ENCODE peak calls at places on chromosomes 6 and 20, in ten cellular contexts. D is transverse colon, Z is breast epithelium, V is body of pancreas, K is heart left ventricle, U is testis, G is NB4, Q is esophagus squamous epithelium, N is ovary, T is stomach. E is an unnamed sample.

GRCh38 chr6:134394905-134395304 is 77.0 kb upstream of the SGK1 start:
- DNase-seq in D (no peak), Z (no peak), V (no peak), K (no peak), U (no peak), G (no peak), Q (no peak), N (no peak), T (no peak), E (no peak)

GRCh38 chr6:11614534-11615213 is 77.1 kb downstream of the TMEM170B start:
- DNase-seq in D (no peak), Z (no peak), V (no peak), K (no peak), U (no peak), G (no peak), Q (no peak), N (no peak), T (no peak), E (no peak)

GRCh38 chr6:19892250-19892649 is 55.1 kb downstream of the ID4 start:
- DNase-seq in D (peak), Z (peak), V (peak), K (no peak), U (peak), G (no peak), Q (no peak), N (no peak), T (peak), E (no peak)

GRCh38 chr6:11767458-11767857 is 11.1 kb downstream of the ADTRP start:
- DNase-seq in D (no peak), Z (no peak), V (no peak), K (no peak), U (no peak), G (no peak), Q (no peak), N (no peak), T (no peak), E (no peak)

GRCh38 chr20:9488063-9488462 is 26.3 kb upstream of the LAMP5 start:
- DNase-seq in D (no peak), Z (no peak), V (no peak), K (no peak), U (no peak), G (no peak), Q (no peak), N (no peak), T (no peak), E (no peak)

GRCh38 chr20:38779247-38780097 is 26.0 kb upstream of the PPP1R16B start:
- DNase-seq in D (no peak), Z (no peak), V (no peak), K (no peak), U (no peak), G (no peak), Q (no peak), N (no peak), T (no peak), E (no peak)

GRCh38 chr20:3318226-3318884 is 79.4 kb upstream of the SLC4A11 start:
- DNase-seq in D (no peak), Z (no peak), V (no peak), K (no peak), U (no peak), G (no peak), Q (no peak), N (no peak), T (no peak), E (no peak)

GRCh38 chr6:56246941-56247653 is at the start of gene COL21A1:
- DNase-seq in D (peak), Z (no peak), V (peak), K (peak), U (peak), G (no peak), Q (no peak), N (peak), T (no peak), E (no peak)

GRCh38 chr20:9981834-9982233 is 53.0 kb upstream of the ANKEF1 start:
- DNase-seq in D (peak), Z (no peak), V (no peak), K (no peak), U (no peak), G (no peak), Q (no peak), N (no peak), T (no peak), E (no peak)

GRCh38 chr6:7178280-7178679 is 70.5 kb downstream of the RREB1 start:
- DNase-seq in D (no peak), Z (no peak), V (no peak), K (no peak), U (no peak), G (peak), Q (no peak), N (no peak), T (no peak), E (no peak)

GRCh38 chr6:92826633-92827032 is 592.7 kb downstream of the EPHA7 start:
- DNase-seq in D (no peak), Z (no peak), V (no peak), K (no peak), U (no peak), G (no peak), Q (no peak), N (no peak), T (no peak), E (no peak)

GRCh38 chr6:150485559-150486517 is 113.8 kb upstream of the PLEKHG1 start:
- DNase-seq in D (no peak), Z (no peak), V (peak), K (peak), U (no peak), G (peak), Q (no peak), N (no peak), T (no peak), E (no peak)

GRCh38 chr6:140138311-140138994 is 764.0 kb upstream of the CITED2 start:
- DNase-seq in D (no peak), Z (no peak), V (no peak), K (no peak), U (no peak), G (no peak), Q (no peak), N (no peak), T (no peak), E (no peak)

GRCh38 chr6:52494298-52495072 is 74.3 kb downstream of the EFHC1 start:
- DNase-seq in D (no peak), Z (no peak), V (no peak), K (no peak), U (no peak), G (no peak), Q (no peak), N (no peak), T (no peak), E (no peak)

GRCh38 chr6:16929814-16930213 is 168.6 kb upstream of the ATXN1 start:
- DNase-seq in D (no peak), Z (no peak), V (no peak), K (no peak), U (no peak), G (no peak), Q (no peak), N (no peak), T (no peak), E (no peak)

GRCh38 chr20:42740191-42740870 is 449.4 kb downstream of the PTPRT start:
- DNase-seq in D (no peak), Z (no peak), V (no peak), K (no peak), U (no peak), G (no peak), Q (no peak), N (no peak), T (no peak), E (no peak)

GRCh38 chr6:55875420-55875819 is at the start of gene BMP5:
- DNase-seq in D (no peak), Z (no peak), V (no peak), K (no peak), U (no peak), G (no peak), Q (no peak), N (no peak), T (no peak), E (no peak)

GRCh38 chr20:14991023-14991422 is 653.6 kb upstream of the FLRT3 start:
- DNase-seq in D (no peak), Z (no peak), V (no peak), K (no peak), U (no peak), G (no peak), Q (no peak), N (no peak), T (no peak), E (no peak)

GRCh38 chr20:10376271-10377075 is 57.5 kb downstream of the MKKS start:
- DNase-seq in D (no peak), Z (no peak), V (no peak), K (no peak), U (no peak), G (no peak), Q (no peak), N (no peak), T (no peak), E (no peak)

GRCh38 chr6:52213127-52213526 is 27.0 kb downstream of the IL17A start:
- DNase-seq in D (no peak), Z (no peak), V (no peak), K (no peak), U (no peak), G (no peak), Q (no peak), N (no peak), T (no peak), E (no peak)

GRCh38 chr6:97726378-97726777 is 443.4 kb upstream of the MMS22L start:
- DNase-seq in D (no peak), Z (no peak), V (no peak), K (no peak), U (no peak), G (no peak), Q (no peak), N (no peak), T (no peak), E (peak)

GRCh38 chr6:168634928-168635327 is 193.9 kb downstream of the SMOC2 start:
- DNase-seq in D (no peak), Z (no peak), V (no peak), K (no peak), U (no peak), G (no peak), Q (no peak), N (no peak), T (no peak), E (no peak)

GRCh38 chr20:38222231-38222922 is 38.2 kb downstream of the KIAA1755 start:
- DNase-seq in D (peak), Z (no peak), V (peak), K (peak), U (peak), G (peak), Q (no peak), N (peak), T (peak), E (peak)

GRCh38 chr6:73566954-73567591 is 46.2 kb upstream of the EEF1A1 start:
- DNase-seq in D (peak), Z (no peak), V (peak), K (peak), U (no peak), G (peak), Q (no peak), N (no peak), T (peak), E (peak)

GRCh38 chr6:14758421-14759043 is 487.3 kb upstream of the JARID2 start:
- DNase-seq in D (no peak), Z (peak), V (peak), K (no peak), U (no peak), G (peak), Q (no peak), N (no peak), T (peak), E (no peak)

GRCh38 chr6:128333581-128334223 is 186.7 kb downstream of the PTPRK start:
- DNase-seq in D (no peak), Z (no peak), V (no peak), K (no peak), U (no peak), G (no peak), Q (no peak), N (no peak), T (no peak), E (no peak)

DNA sequence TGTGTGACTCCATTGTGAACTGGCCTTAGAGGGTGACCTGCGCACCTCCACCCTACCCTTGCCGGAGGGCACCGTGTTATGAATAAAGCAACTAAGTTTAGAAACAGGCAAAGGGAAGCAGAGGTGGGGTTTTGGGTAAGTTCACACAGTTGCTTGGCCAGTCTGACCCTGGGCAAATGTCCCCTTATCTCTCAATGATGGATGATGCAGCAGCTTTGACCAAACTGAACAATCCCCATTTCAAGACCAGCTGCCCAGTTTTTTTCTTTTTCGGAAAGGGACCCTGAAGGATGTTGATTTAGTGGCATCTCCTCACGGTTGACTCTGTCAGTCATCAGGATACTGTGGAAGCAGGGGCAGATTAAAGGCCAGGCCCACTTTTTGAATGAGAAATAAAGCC is 68.7 kb upstream of the PRDM1 start:
- DNase-seq in D (no peak), Z (no peak), V (no peak), K (no peak), U (no peak), G (no peak), Q (no peak), N (no peak), T (no peak), E (no peak)
- TF ChIP-seq POLR2A in D (no peak), Z (no peak), V (no peak), K (no peak), U (no peak), G (no peak), Q (no peak), N (no peak), T (no peak), E (no peak)

GRCh38 chr6:132817554-132818403 is 3.4 kb downstream of the RPS12 start:
- DNase-seq in D (no peak), Z (no peak), V (no peak), K (no peak), U (no peak), G (peak), Q (no peak), N (no peak), T (no peak), E (peak)
- TF ChIP-seq POLR2A in D (no peak), Z (no peak), V (no peak), K (no peak), U (no peak), G (no peak), Q (no peak), N (no peak), T (no peak), E (peak)

GRCh38 chr6:116060572-116061283 is at the start of gene FRK:
- DNase-seq in D (peak), Z (no peak), V (peak), K (peak), U (peak), G (no peak), Q (no peak), N (peak), T (peak), E (no peak)
- TF ChIP-seq POLR2A in D (peak), Z (no peak), V (peak), K (no peak), U (no peak), G (no peak), Q (peak), N (no peak), T (no peak), E (no peak)

DNA sequence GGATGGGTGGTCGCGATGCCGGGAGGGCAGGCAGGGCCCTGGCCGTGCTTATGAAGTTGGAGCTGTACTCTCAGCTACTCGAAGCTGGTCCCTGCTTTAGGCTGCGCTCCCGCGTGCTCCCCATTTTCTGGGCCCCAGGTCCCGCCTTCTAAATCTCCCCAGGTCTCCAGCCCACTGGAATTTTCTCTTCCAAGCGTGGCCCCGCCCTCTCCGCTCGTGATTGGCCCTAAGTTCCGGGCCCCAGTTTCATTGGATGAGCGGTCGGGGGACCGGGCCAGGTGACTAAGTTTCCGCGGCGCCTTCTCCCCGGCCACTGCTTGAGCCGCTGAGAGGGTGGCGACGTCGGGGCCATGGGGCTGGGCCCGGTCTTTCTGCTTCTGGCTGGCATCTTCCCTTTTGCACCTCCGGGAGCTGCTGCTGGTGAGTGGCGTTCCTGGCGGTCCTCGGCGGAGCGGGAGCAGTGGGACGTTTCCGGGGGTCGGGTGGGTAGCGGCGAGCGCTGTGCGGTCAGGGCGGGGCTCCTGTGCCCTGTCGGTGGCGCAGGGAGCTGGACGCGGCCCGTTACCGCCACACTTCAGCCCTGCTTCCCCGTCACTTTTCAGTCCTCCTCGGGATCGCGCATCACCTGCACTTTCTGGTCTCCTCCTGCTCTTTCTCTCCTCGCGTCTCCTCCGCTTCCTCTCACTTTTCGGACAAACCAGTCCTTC is at the start of gene MICA:
- DNase-seq in D (peak), Z (peak), V (peak), K (peak), U (peak), G (peak), Q (peak), N (peak), T (peak), E (peak)
- TF ChIP-seq POLR2A in D (peak), Z (peak), V (peak), K (no peak), U (peak), G (no peak), Q (peak), N (no peak), T (peak), E (peak)

GRCh38 chr20:34824026-34824860 is 1.2 kb downstream of the NCOA6 start:
- DNase-seq in D (peak), Z (peak), V (peak), K (peak), U (peak), G (peak), Q (no peak), N (peak), T (peak), E (peak)
- TF ChIP-seq POLR2A in D (peak), Z (peak), V (peak), K (no peak), U (no peak), G (no peak), Q (peak), N (no peak), T (peak), E (peak)

GRCh38 chr6:113019176-113019575 is 672.0 kb downstream of the RFPL4B start:
- DNase-seq in D (no peak), Z (no peak), V (no peak), K (no peak), U (no peak), G (no peak), Q (no peak), N (no peak), T (no peak), E (no peak)
- TF ChIP-seq POLR2A in D (no peak), Z (no peak), V (no peak), K (no peak), U (no peak), G (no peak), Q (no peak), N (no peak), T (no peak), E (no peak)

GRCh38 chr6:36117639-36118549 is 12.4 kb upstream of the MAPK13 start:
- DNase-seq in D (no peak), Z (no peak), V (no peak), K (no peak), U (no peak), G (no peak), Q (no peak), N (no peak), T (no peak), E (peak)

GRCh38 chr6:36119209-36119608 is 11.1 kb upstream of the MAPK13 start:
- DNase-seq in D (no peak), Z (no peak), V (no peak), K (no peak), U (no peak), G (no peak), Q (no peak), N (no peak), T (no peak), E (peak)

GRCh38 chr6:36119927-36120477 is 10.3 kb upstream of the MAPK13 start:
- DNase-seq in D (no peak), Z (no peak), V (no peak), K (no peak), U (no peak), G (no peak), Q (no peak), N (no peak), T (no peak), E (peak)

GRCh38 chr6:36116943-36117342 is 13.4 kb upstream of the MAPK13 start:
- DNase-seq in D (no peak), Z (no peak), V (no peak), K (no peak), U (no peak), G (no peak), Q (no peak), N (no peak), T (no peak), E (peak)

GRCh38 chr6:36118550-36119107 is 11.7 kb upstream of the MAPK13 start:
- DNase-seq in D (peak), Z (no peak), V (peak), K (no peak), U (no peak), G (peak), Q (no peak), N (no peak), T (peak), E (peak)
- TF ChIP-seq POLR2A in D (no peak), Z (no peak), V (no peak), K (no peak), U (no peak), G (no peak), Q (no peak), N (no peak), T (no peak), E (peak)

E was measured in erythroblast.